ENCODE peak calls at places on chromosomes 6 and 20, in six cellular contexts. T is HCT116, E is pancreas, L is foreskin fibroblast, Y is fibroblast of the aortic adventitia, H is choroid plexus epithelial cell. F is an unnamed sample.

GRCh38 chr6:158475344-158476302 is 84.3 kb upstream of the TMEM181 start:
- DNase-seq in T (no peak), L (peak; percentile 83), Y (peak; percentile 26), H (peak; percentile 87), E (no peak), F (no peak)

GRCh38 chr6:164195605-164196004 is 781.1 kb downstream of the QKI start:
- DNase-seq in H (no peak), E (no peak), Y (no peak), T (no peak), L (no peak), F (no peak)

GRCh38 chr6:26233608-26234420 is 131.2 kb upstream of the BTN3A2 start:
- DNase-seq in T (no peak), L (peak; percentile 80), Y (peak; percentile 59), H (peak; percentile 71), E (no peak), F (no peak)

GRCh38 chr6:7087066-7087465 is 20.7 kb upstream of the RREB1 start:
- DNase-seq in H (peak; percentile 33), E (no peak), T (no peak), L (peak; percentile 25), Y (peak; percentile 49), F (no peak)

GRCh38 chr20:53345536-53346070 is 248.0 kb downstream of the ZNF217 start:
- DNase-seq in L (no peak), H (no peak), E (no peak), Y (no peak), T (no peak), F (no peak)

GRCh38 chr6:142685852-142686718 is 258.9 kb downstream of the HIVEP2 start:
- DNase-seq in Y (no peak), E (no peak), L (no peak), H (peak; percentile 26), T (no peak), F (no peak)

GRCh38 chr6:33162471-33162870 is 29.8 kb downstream of the COL11A2 start:
- DNase-seq in T (no peak), E (no peak), L (no peak), H (no peak), Y (no peak), F (no peak)

GRCh38 chr6:132812255-132812732 is 2.1 kb upstream of the RPS12 start:
- DNase-seq in L (peak; percentile 67), T (no peak), Y (peak; percentile 65), H (peak; percentile 68), E (no peak), F (no peak)

GRCh38 chr6:11248974-11249761 is 16.7 kb upstream of the NEDD9 start:
- DNase-seq in Y (no peak), H (no peak), L (no peak), E (no peak), T (no peak), F (no peak)

GRCh38 chr6:38018755-38019165 is 199.2 kb downstream of the ZFAND3 start:
- DNase-seq in Y (no peak), T (no peak), L (no peak), H (no peak), E (no peak), F (no peak)
- TF ChIP-seq CTCF in Y (no peak), T (peak; percentile 13), L (no peak), H (no peak), E (no peak), F (no peak)

DNA sequence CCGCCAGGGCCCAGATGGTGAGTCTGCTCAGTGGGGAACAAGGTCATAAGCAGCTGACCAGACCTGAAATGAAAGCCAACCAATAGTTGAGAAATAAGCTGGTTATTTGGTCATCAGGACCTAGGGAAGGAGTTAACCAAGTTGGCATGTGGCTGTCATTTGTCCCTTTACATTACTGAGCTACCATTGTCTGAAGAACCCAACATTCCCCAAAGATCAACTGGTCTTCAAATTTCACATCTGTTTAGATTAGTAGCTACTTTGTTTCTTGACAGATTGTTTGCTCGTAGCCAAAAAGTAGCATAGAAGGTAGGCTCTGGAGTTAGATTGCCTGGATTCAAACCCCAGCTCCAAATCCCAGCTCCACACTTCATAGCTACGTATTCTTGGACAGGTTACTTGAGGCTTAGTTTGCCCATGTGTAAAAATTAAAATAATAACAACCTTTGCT is 1.0 kb downstream of the NFKBIL1 start:
- DNase-seq in H (no peak), T (no peak), L (no peak), E (no peak), Y (no peak), F (no peak)
- H3K4me3 ChIP-seq in H (peak overlapping the region; percentile 66), T (peak overlapping the region; percentile 67), L (peak overlapping the region; percentile 72), E (peak overlapping the region; percentile 13), Y (peak overlapping the region; percentile 71), F (peak overlapping the region; percentile 42)

GRCh38 chr6:169121013-169121412 is 132.6 kb downstream of the THBS2 start:
- DNase-seq in E (no peak), H (no peak), T (no peak), Y (no peak), L (no peak), F (no peak)
- TF ChIP-seq CTCF in E (no peak), H (peak; percentile 20), T (peak; percentile 22), Y (no peak), L (no peak), F (no peak)

DNA sequence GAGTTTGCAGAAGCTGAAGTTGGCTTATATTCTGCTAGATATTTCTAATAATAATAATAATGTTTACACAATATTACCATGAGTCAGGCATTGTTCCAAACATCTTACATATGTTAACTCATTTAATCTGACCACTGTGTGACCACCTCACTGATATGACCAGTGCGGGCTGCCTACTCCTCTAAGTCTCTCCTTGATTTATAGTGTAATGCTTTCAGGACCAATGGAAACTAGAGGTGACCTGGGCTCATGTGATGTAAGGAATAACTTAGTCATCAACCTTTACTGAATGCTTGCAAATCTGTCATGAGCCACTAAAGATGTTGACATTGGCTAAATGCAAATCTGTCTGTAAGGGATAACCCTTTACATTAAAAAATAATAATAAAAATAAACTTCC is 51.1 kb upstream of the GPR6 start:
- DNase-seq in H (peak; percentile 3), Y (no peak), T (no peak), E (no peak), L (no peak), F (no peak)
- H3K4me3 ChIP-seq in H (no peak overlapping the region), Y (no peak overlapping the region), T (no peak overlapping the region), E (no peak overlapping the region), L (no peak overlapping the region), F (no peak overlapping the region)

GRCh38 chr6:24666616-24667377 is at the start of the genes ACOT13 and TDP2:
- DNase-seq in H (peak; percentile 98), L (peak; percentile 99), T (peak; percentile 93), Y (peak; percentile 97), E (peak; percentile 97), F (peak; percentile 96)
- TF ChIP-seq CTCF in H (peak; percentile 58), L (peak; percentile 45), T (peak; percentile 58), Y (peak; percentile 74), E (no peak), F (peak; percentile 37)

GRCh38 chr20:47318027-47318595 is 38.4 kb downstream of the ZMYND8 start:
- DNase-seq in E (no peak), H (peak; percentile 79), T (no peak), Y (peak; percentile 82), L (peak; percentile 92), F (peak; percentile 56)
- H3K4me3 ChIP-seq in E (no peak overlapping the region), H (no peak overlapping the region), T (peak overlapping the region; percentile 51), Y (peak overlapping the region; percentile 19), L (peak overlapping the region; percentile 32), F (no peak overlapping the region)

DNA sequence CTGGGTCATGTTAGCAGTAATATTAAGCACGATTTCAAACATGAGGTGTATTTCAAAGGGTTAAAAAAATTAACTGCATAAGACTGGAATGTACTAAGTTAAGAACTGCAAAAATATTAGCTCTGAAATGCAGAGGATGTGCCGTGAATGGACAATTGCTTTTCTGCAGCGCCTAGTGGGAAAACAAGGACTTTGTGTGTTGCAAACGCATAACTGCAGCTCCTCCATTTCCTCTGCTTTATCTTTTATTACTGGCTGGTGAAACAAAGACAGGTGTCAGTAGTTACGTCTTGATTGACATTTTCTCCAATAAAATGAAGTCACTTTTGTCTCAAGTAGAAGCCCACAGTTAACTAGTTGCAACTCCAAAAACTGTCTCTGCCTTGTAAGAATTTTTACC is 1.7 kb downstream of the PDE7B start:
- DNase-seq in T (no peak), H (peak; percentile 80), E (no peak), L (peak; percentile 26), Y (peak; percentile 69), F (no peak)
- TF ChIP-seq CTCF in T (no peak), H (peak; percentile 44), E (no peak), L (no peak), Y (peak; percentile 37), F (no peak)

GRCh38 chr6:21185849-21186478 is 407.6 kb upstream of the SOX4 start:
- DNase-seq in H (no peak), Y (no peak), L (no peak), E (no peak), T (no peak), F (no peak)

GRCh38 chr6:21189721-21190120 is 403.8 kb upstream of the SOX4 start:
- DNase-seq in T (no peak), E (no peak), H (no peak), Y (no peak), L (no peak), F (no peak)

GRCh38 chr6:21187485-21187884 is 406.1 kb upstream of the SOX4 start:
- DNase-seq in E (no peak), L (no peak), T (no peak), H (no peak), Y (peak; percentile 6), F (no peak)

GRCh38 chr6:21188505-21189223 is 404.9 kb upstream of the SOX4 start:
- DNase-seq in H (peak; percentile 7), T (no peak), L (no peak), E (no peak), Y (no peak), F (no peak)

GRCh38 chr6:21186479-21187055 is 407.0 kb upstream of the SOX4 start:
- DNase-seq in L (no peak), E (no peak), Y (no peak), H (no peak), T (no peak), F (no peak)
- H3K4me3 ChIP-seq in L (no peak overlapping the region), E (no peak overlapping the region), Y (no peak overlapping the region), H (no peak overlapping the region), T (no peak overlapping the region), F (no peak overlapping the region)

DNA sequence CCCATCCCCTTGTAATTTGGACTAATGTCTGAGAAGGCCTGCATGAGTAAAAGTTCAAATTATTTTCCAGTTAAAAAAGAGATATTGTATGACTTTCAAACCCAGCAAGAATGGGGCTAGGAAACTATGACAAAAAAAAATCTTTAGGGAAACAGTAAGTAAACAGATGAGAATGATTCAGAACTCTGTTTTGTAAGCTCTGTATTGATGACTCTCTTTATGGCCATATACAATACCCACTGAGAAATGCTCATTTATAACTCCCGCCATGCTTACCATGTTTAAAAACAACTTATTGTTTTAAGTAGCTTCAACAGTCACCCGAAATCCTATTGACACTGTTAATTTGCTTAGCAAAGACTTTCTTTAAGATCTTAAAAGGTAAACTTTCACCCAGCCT is 17.2 kb upstream of the PCK1 start:
- DNase-seq in H (no peak), Y (no peak), E (no peak), T (no peak), L (no peak), F (no peak)
- TF ChIP-seq CTCF in H (no peak), Y (no peak), E (no peak), T (no peak), L (no peak), F (no peak)